ENCODE peak calls at places on chromosomes 12 and 14, in four cellular contexts. S is CD8-positive, alpha-beta T cell; P is H9; L is left ventricle myocardium inferior. Z is an unnamed sample.
A peak's percentile ranks its signal among the peaks of the same experiment; 100 is the strongest.

GRCh38 chr12:32366704-32367103 is 32.7 kb upstream of the FGD4 start:
- DNase-seq in S (no peak), L (no peak), P (no peak), Z (no peak)

GRCh38 chr14:28952707-28953106 is 186.1 kb downstream of the FOXG1 start:
- DNase-seq in S (no peak), L (no peak), P (no peak), Z (no peak)

GRCh38 chr12:132710062-132710421 is 600 bp upstream of the PGAM5 start:
- DNase-seq in L (no peak), S (no peak), P (no peak), Z (no peak)

GRCh38 chr12:47110706-47111391 is 31.1 kb upstream of the AMIGO2 start:
- DNase-seq in L (no peak), P (no peak), S (no peak), Z (no peak)

GRCh38 chr14:56173360-56173922 is 55.2 kb downstream of the PELI2 start:
- DNase-seq in L (no peak), S (no peak), P (no peak), Z (no peak)

GRCh38 chr12:12563529-12563928 is 866 bp upstream of the DUSP16 start:
- DNase-seq in P (no peak), L (no peak), S (no peak), Z (peak; percentile 41)

GRCh38 chr14:42541535-42542001 is 934.9 kb downstream of the LRFN5 start:
- DNase-seq in P (no peak), S (no peak), L (no peak), Z (peak; percentile 61)

GRCh38 chr14:104314251-104314941 is 176.0 kb downstream of the KIF26A start:
- DNase-seq in P (peak; percentile 23), S (no peak), L (no peak), Z (no peak)

GRCh38 chr12:130970165-130970907 is 16.6 kb downstream of the ADGRD1 start:
- DNase-seq in L (no peak), P (peak; percentile 8), S (no peak), Z (no peak)

GRCh38 chr14:39998114-39998513 is 565.9 kb upstream of the FBXO33 start:
- DNase-seq in S (no peak), P (no peak), L (no peak), Z (no peak)

GRCh38 chr14:56794557-56795283 is 15.6 kb downstream of the OTX2 start:
- DNase-seq in S (no peak), L (no peak), P (no peak), Z (no peak)

GRCh38 chr12:82527165-82527780 is 159.4 kb upstream of the TMTC2 start:
- DNase-seq in L (no peak), S (no peak), P (no peak), Z (peak; percentile 26)

GRCh38 chr12:47838286-47838931 is 18.7 kb upstream of the HDAC7 start:
- DNase-seq in P (peak; percentile 63), L (no peak), S (peak; percentile 44), Z (no peak)

GRCh38 chr12:7008864-7009263 is 9.4 kb downstream of the LPCAT3 start:
- DNase-seq in P (no peak), S (no peak), L (no peak), Z (no peak)

GRCh38 chr12:71730936-71731335 is 23.7 kb upstream of the RAB21 start:
- DNase-seq in L (no peak), P (no peak), S (no peak), Z (no peak)

GRCh38 chr12:113735146-113735545 is 231.0 kb downstream of the RBM19 start:
- DNase-seq in P (peak; percentile 42), L (no peak), S (no peak), Z (no peak)

GRCh38 chr14:75049731-75050201 is 1.5 kb downstream of the MLH3 start:
- DNase-seq in P (no peak), L (no peak), S (no peak), Z (no peak)

GRCh38 chr12:27142102-27142721 is 59.8 kb upstream of the C12orf71 start:
- DNase-seq in L (no peak), P (peak; percentile 80), S (peak; percentile 28), Z (peak; percentile 36)

GRCh38 chr14:39367387-39367751 is 64.9 kb downstream of the FBXO33 start:
- DNase-seq in P (peak; percentile 40), L (no peak), S (no peak), Z (no peak)

GRCh38 chr12:59874781-59875180 is 279.0 kb downstream of the SLC16A7 start:
- DNase-seq in L (no peak), P (peak; percentile 31), S (no peak), Z (no peak)

GRCh38 chr12:59827767-59828166 is 231.9 kb downstream of the SLC16A7 start:
- DNase-seq in S (no peak), L (no peak), P (no peak), Z (no peak)

GRCh38 chr12:3200032-3200617 is 122.9 kb downstream of the TSPAN9 start:
- DNase-seq in S (no peak), L (peak; percentile 63), P (peak; percentile 94), Z (peak; percentile 24)

GRCh38 chr14:100155881-100156645 is 3.4 kb downstream of the DEGS2 start:
- DNase-seq in L (no peak), P (no peak), S (no peak), Z (no peak)

GRCh38 chr12:62907561-62907960 is 27.4 kb downstream of the PPM1H start:
- DNase-seq in L (no peak), P (no peak), S (no peak), Z (no peak)

GRCh38 chr12:106269150-106269771 is 21.4 kb upstream of the CKAP4 start:
- DNase-seq in P (no peak), S (no peak), L (no peak), Z (no peak)

GRCh38 chr14:77120771-77121743 is 20.5 kb downstream of the ZDHHC22 start:
- DNase-seq in L (no peak), S (peak; percentile 35), P (peak; percentile 27), Z (no peak)

GRCh38 chr12:89261982-89262381 is 90.3 kb downstream of the DUSP6 start:
- DNase-seq in L (no peak), P (no peak), S (no peak), Z (no peak)

GRCh38 chr12:663293-663871 is at the start of gene NINJ2:
- DNase-seq in P (no peak), S (no peak), L (peak; percentile 18), Z (no peak)

GRCh38 chr12:83559650-83560049 is 872.9 kb downstream of the TMTC2 start:
- DNase-seq in L (no peak), P (no peak), S (no peak), Z (no peak)

GRCh38 chr12:44462729-44463128 is 413.4 kb downstream of the NELL2 start:
- DNase-seq in L (no peak), S (no peak), P (no peak), Z (no peak)

GRCh38 chr12:44459569-44459968 is 416.5 kb downstream of the NELL2 start:
- DNase-seq in P (no peak), S (no peak), L (no peak), Z (no peak)

GRCh38 chr12:44464180-44464579 is 411.9 kb downstream of the NELL2 start:
- DNase-seq in P (no peak), L (no peak), S (no peak), Z (no peak)

GRCh38 chr12:44465139-44465538 is 411.0 kb downstream of the NELL2 start:
- DNase-seq in P (no peak), S (no peak), L (no peak), Z (no peak)
- H3K27ac ChIP-seq in P (no peak overlapping the region), S (no peak overlapping the region), L (no peak overlapping the region), Z (no peak overlapping the region)

GRCh38 chr14:103122578-103123127 is 608 bp upstream of the TNFAIP2 start:
- DNase-seq in P (peak; percentile 72), L (peak; percentile 48), S (no peak), Z (no peak)
- TF ChIP-seq CTCF in P (no peak), L (no peak), S (no peak), Z (no peak)

DNA sequence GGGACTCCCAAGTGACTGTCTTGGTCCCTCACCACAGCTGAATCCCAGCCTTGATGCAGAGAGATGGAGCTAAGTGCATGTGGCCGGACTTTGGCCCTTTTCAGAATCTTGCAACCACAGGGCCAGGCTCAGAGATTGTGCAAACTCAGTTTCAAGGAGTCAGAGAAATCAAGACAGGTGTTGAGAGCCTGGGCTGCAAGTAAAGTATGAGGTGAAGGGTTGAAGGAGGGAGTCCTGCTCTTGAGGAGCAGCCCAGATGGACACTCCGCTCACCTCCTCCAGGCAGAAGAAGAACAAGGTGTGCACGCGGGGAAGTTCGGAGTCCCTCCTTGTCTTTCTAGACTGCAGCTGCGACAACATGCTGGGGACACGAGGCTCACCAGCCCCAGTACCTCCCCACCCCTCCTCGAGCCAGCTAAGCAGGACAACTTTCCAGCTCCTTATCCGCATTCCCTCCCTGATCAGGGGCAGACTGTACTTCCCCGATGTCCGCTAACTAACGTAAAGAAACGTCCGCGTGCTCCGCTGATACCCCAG is 6.4 kb upstream of the BMP4 start:
- DNase-seq in P (no peak), L (no peak), S (no peak), Z (no peak)
- H3K27me3 ChIP-seq in P (peaks cover 22% of the 10 kb centered on the region), L (peaks cover 61% of the 10 kb centered on the region), S (peaks cover 6% of the 10 kb centered on the region), Z (peaks cover 17% of the 10 kb centered on the region)

GRCh38 chr12:104737682-104738370 is 220.3 kb downstream of the SLC41A2 start:
- DNase-seq in S (no peak), P (no peak), L (no peak), Z (no peak)

GRCh38 chr12:104734541-104735075 is 223.5 kb downstream of the SLC41A2 start:
- DNase-seq in P (no peak), S (no peak), L (no peak), Z (no peak)

GRCh38 chr12:104736307-104736706 is 221.8 kb downstream of the SLC41A2 start:
- DNase-seq in L (no peak), P (no peak), S (no peak), Z (no peak)

GRCh38 chr12:104737113-104737512 is 221.0 kb downstream of the SLC41A2 start:
- DNase-seq in P (no peak), L (no peak), S (no peak), Z (no peak)

GRCh38 chr12:104735801-104736200 is 222.3 kb downstream of the SLC41A2 start:
- DNase-seq in S (no peak), L (no peak), P (no peak), Z (no peak)
- H3K27ac ChIP-seq in S (no peak overlapping the region), L (no peak overlapping the region), P (no peak overlapping the region), Z (no peak overlapping the region)

GRCh38 chr14:59060841-59061240 is 127.6 kb upstream of the DAAM1 start:
- DNase-seq in P (no peak), L (no peak), S (no peak), Z (no peak)
- TF ChIP-seq CTCF in P (no peak), L (no peak), S (no peak), Z (no peak)

GRCh38 chr14:36655054-36655381 is 6.6 kb upstream of the PAX9 start:
- DNase-seq in L (no peak), P (peak; percentile 45), S (no peak), Z (no peak)
- H3K27me3 ChIP-seq in L (peaks cover 100% of the 10 kb centered on the region), P (peaks cover 97% of the 10 kb centered on the region), S (peaks cover 43% of the 10 kb centered on the region), Z (peaks cover 100% of the 10 kb centered on the region)